ENCODE peak calls at places on chromosomes 7 and 10, in seven cellular contexts. Q, A, H, L, B, K and C are unnamed samples.

GRCh38 chr10:60998932-60999331 is 54.9 kb upstream of the RHOBTB1 start:
- DNase-seq in Q (no peak), A (no peak), H (no peak), L (no peak), B (no peak), K (no peak), C (no peak)

GRCh38 chr10:65518379-65518778 is 1407.5 kb upstream of the LRRTM3 start:
- DNase-seq in Q (no peak), A (no peak), H (no peak), L (no peak), B (no peak), K (peak; percentile 8), C (no peak)

GRCh38 chr10:86113983-86114382 is 252.6 kb downstream of the GRID1 start:
- DNase-seq in Q (no peak), A (no peak), H (no peak), L (no peak), B (no peak), K (no peak), C (no peak)

GRCh38 chr7:104534149-104534548 is 205.7 kb downstream of the LHFPL3 start:
- DNase-seq in Q (no peak), A (no peak), H (no peak), L (no peak), B (no peak), K (no peak), C (no peak)

GRCh38 chr7:39644170-39644569 is 20.8 kb downstream of the RALA start:
- DNase-seq in Q (no peak), A (no peak), H (no peak), L (no peak), B (no peak), K (no peak), C (no peak)

GRCh38 chr7:106756884-106757283 is 95.9 kb upstream of the CCDC71L start:
- DNase-seq in Q (no peak), A (no peak), H (no peak), L (no peak), B (no peak), K (no peak), C (no peak)

GRCh38 chr7:44279731-44280505 is 45.5 kb downstream of the CAMK2B start:
- DNase-seq in Q (peak; percentile 5), A (peak; percentile 3), H (no peak), L (peak; percentile 4), B (peak; percentile 45), K (no peak), C (no peak)

GRCh38 chr7:40595129-40595528 is 460.3 kb downstream of the SUGCT start:
- DNase-seq in Q (no peak), A (no peak), H (no peak), L (no peak), B (no peak), K (no peak), C (no peak)

GRCh38 chr7:36260481-36260880 is 107.4 kb downstream of the EEPD1 start:
- DNase-seq in Q (no peak), A (no peak), H (no peak), L (no peak), B (no peak), K (no peak), C (no peak)

GRCh38 chr10:80498833-80499671 is 38.6 kb upstream of the SH2D4B start:
- DNase-seq in Q (peak; percentile 93), A (peak; percentile 98), H (peak; percentile 91), L (peak; percentile 88), B (peak; percentile 99), K (peak; percentile 85), C (peak; percentile 94)

GRCh38 chr7:1669486-1669951 is 558 bp upstream of the ELFN1 start:
- DNase-seq in Q (no peak), A (peak; percentile 6), H (no peak), L (no peak), B (peak; percentile 15), K (no peak), C (no peak)

GRCh38 chr10:70935631-70936030 is 47.3 kb upstream of the PCBD1 start:
- DNase-seq in Q (no peak), A (no peak), H (no peak), L (no peak), B (no peak), K (no peak), C (no peak)

GRCh38 chr7:45088146-45088701 is 545 bp downstream of the NACAD start:
- DNase-seq in Q (no peak), A (no peak), H (no peak), L (no peak), B (no peak), K (no peak), C (no peak)

GRCh38 chr10:29783211-29783947 is 148.6 kb upstream of the SVIL start:
- DNase-seq in Q (no peak), A (no peak), H (no peak), L (no peak), B (no peak), K (no peak), C (no peak)

GRCh38 chr10:67779455-67780205 is 58.4 kb downstream of the DNAJC12 start:
- DNase-seq in Q (peak; percentile 47), A (peak; percentile 73), H (peak; percentile 62), L (peak; percentile 63), B (peak; percentile 89), K (peak; percentile 75), C (peak; percentile 64)

GRCh38 chr10:43679509-43679908 is 30.8 kb upstream of the ZNF32 start:
- DNase-seq in Q (no peak), A (peak; percentile 54), H (no peak), L (peak; percentile 44), B (peak; percentile 73), K (no peak), C (peak; percentile 96)

GRCh38 chr7:149692557-149692982 is 80.8 kb downstream of the ZNF467 start:
- DNase-seq in Q (no peak), A (no peak), H (no peak), L (no peak), B (no peak), K (no peak), C (no peak)

GRCh38 chr7:147605326-147605725 is 985.2 kb upstream of the C7orf33 start:
- DNase-seq in Q (no peak), A (no peak), H (no peak), L (no peak), B (no peak), K (no peak), C (no peak)

GRCh38 chr10:124036746-124037145 is 56.7 kb downstream of the CHST15 start:
- DNase-seq in Q (no peak), A (no peak), H (no peak), L (no peak), B (no peak), K (no peak), C (no peak)

GRCh38 chr7:32891046-32891799 is at the start of gene KBTBD2:
- DNase-seq in Q (peak; percentile 53), A (peak; percentile 85), H (peak; percentile 50), L (peak; percentile 85), B (peak; percentile 89), K (peak; percentile 68), C (peak; percentile 86)

GRCh38 chr10:14910953-14911352 is 32.3 kb downstream of the SUV39H2 start:
- DNase-seq in Q (no peak), A (no peak), H (no peak), L (no peak), B (no peak), K (no peak), C (no peak)
- TF ChIP-seq POLR2A in Q (no peak), A (no peak), H (no peak), L (no peak), B (no peak), K (no peak), C (no peak)

GRCh38 chr7:77697535-77697831 is 1.2 kb downstream of the RSBN1L start:
- DNase-seq in Q (peak; percentile 26), A (no peak), H (no peak), L (peak; percentile 62), B (no peak), K (no peak), C (no peak)

GRCh38 chr7:77699056-77699455 is 2.8 kb downstream of the RSBN1L start:
- DNase-seq in Q (no peak), A (no peak), H (no peak), L (no peak), B (no peak), K (no peak), C (no peak)

GRCh38 chr7:77698042-77698625 is 1.9 kb downstream of the RSBN1L start:
- DNase-seq in Q (no peak), A (no peak), H (no peak), L (no peak), B (no peak), K (no peak), C (no peak)

GRCh38 chr7:77696057-77696642 is at the start of gene RSBN1L:
- DNase-seq in Q (peak; percentile 97), A (peak; percentile 98), H (peak; percentile 89), L (peak; percentile 99), B (peak; percentile 99), K (peak; percentile 92), C (peak; percentile 99)

GRCh38 chr7:77696643-77697534 is 630 bp downstream of the RSBN1L start:
- DNase-seq in Q (no peak), A (peak; percentile 49), H (peak; percentile 34), L (peak; percentile 59), B (peak; percentile 79), K (no peak), C (peak; percentile 62)
- TF ChIP-seq CTCF in Q (no peak), A (no peak), H (no peak), L (peak; percentile 29), B (no peak), K (no peak), C (no peak)

DNA sequence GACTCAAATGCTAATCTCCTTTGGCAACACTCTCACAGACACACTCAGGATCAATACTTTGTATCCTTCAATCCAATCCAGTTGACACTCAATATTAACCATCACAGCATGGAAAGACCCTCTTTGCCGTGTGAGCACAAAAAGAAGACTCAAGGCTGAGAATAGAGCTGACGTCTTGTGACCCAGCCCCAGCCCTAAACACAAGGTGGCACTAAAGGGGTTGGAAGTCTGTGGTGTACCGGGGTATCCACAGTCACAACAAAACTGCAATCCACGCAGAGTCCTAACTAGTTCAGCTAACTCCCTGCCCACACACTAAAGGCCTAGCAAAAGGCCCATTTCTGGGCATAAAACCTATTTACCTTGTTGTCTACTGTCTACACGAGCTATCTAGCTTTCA is 200.1 kb downstream of the ACTR3B start:
- DNase-seq in Q (no peak), A (no peak), H (no peak), L (no peak), B (no peak), K (no peak), C (no peak)
- H3K9me3 ChIP-seq in Q (no peaks in the 10 kb centered on the region), A (no peaks in the 10 kb centered on the region), H (no peaks in the 10 kb centered on the region), L (no peaks in the 10 kb centered on the region), B (no peaks in the 10 kb centered on the region), K (no peaks in the 10 kb centered on the region), C (no peaks in the 10 kb centered on the region)

DNA sequence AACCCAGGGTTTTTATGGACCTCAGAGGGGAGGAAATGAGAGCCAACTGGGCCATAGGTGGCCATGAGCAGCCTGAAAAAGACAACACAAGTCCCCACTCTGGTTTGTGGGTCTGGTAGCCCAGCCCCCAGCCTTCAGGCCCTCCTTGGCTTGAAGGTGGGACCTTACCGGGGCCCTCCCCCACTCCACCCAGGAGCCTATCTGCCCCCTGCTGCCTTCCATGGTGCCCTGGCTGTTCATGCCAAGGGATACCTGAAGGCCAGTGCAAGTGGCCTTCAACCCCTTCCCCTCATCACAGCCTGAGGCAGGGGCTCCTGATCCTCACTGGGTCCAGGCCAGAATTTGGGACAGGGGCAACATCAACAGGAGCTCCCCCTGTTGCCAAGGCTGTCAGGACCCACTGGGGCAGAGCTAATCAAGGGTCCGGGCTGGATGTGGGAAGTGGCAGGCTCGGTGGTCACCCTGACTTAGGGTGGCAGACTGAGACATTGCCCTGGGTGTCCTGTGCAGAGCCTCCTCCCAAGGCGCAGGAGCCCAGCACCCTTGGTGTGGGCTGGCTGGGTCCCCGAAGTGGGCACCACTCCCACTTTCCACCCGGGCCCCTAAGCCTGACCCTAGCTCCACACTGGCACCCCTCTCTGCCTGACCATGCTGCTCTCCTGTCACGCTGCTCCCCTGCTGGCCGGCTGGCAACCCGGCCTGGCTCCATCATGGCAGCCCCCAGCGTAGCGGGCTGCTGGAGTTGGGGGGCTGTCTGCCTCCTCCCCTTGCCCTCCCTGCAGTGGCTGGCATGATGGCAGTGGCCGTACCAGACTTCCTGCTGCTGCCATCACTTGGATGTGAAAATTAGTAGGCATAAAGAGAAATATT is 6.4 kb downstream of the WDFY4 start:
- DNase-seq in Q (no peak), A (no peak), H (no peak), L (no peak), B (no peak), K (no peak), C (no peak)
- TF ChIP-seq POLR2A in Q (no peak), A (no peak), H (no peak), L (no peak), B (no peak), K (no peak), C (no peak)